ENCODE peak calls at places on chromosomes 5 and 9, in four cellular contexts. L is non-pigmented ciliary epithelial cell, Y is AG10803, M is T-cell. H is an unnamed sample.

GRCh38 chr9:83432104-83432627 is 106.0 kb downstream of the FRMD3 start:
- DNase-seq in L (no peak), Y (peak), M (no peak), H (peak)

GRCh38 chr5:74543162-74543995 is 97.1 kb downstream of the ENC1 start:
- DNase-seq in L (peak), Y (peak), M (no peak), H (peak)

GRCh38 chr9:73609381-73609780 is 457.7 kb downstream of the ANXA1 start:
- DNase-seq in L (no peak), Y (no peak), M (no peak), H (peak)

GRCh38 chr9:133147412-133148271 is 16.1 kb downstream of the GBGT1 start:
- DNase-seq in L (no peak), Y (peak), M (peak), H (peak)

GRCh38 chr9:20805766-20806165 is 121.7 kb downstream of the FOCAD start:
- DNase-seq in L (no peak), Y (no peak), M (no peak), H (no peak)

GRCh38 chr5:93886917-93887361 is 145.5 kb upstream of the POU5F2 start:
- DNase-seq in L (no peak), Y (no peak), M (no peak), H (peak)

GRCh38 chr5:26959290-26959689 is 79.1 kb downstream of the CDH9 start:
- DNase-seq in L (no peak), Y (no peak), M (no peak), H (no peak)

GRCh38 chr9:35517136-35517535 is 27.2 kb downstream of the RUSC2 start:
- DNase-seq in L (no peak), Y (peak), M (no peak), H (no peak)

GRCh38 chr9:74935008-74935407 is 17.7 kb downstream of the C9orf40 start:
- DNase-seq in L (no peak), Y (peak), M (no peak), H (peak)

GRCh38 chr5:157747766-157748700 is 4.5 kb downstream of the LSM11 start:
- DNase-seq in L (no peak), Y (no peak), M (no peak), H (no peak)

GRCh38 chr5:181159286-181160143 is 12.1 kb downstream of the OR2V2 start:
- DNase-seq in L (no peak), Y (peak), M (peak), H (peak)

GRCh38 chr5:135376961-135377621 is 21.9 kb downstream of the MACROH2A1 start:
- DNase-seq in L (no peak), Y (peak), M (no peak), H (no peak)

GRCh38 chr5:100667021-100667671 is 132.0 kb downstream of the FAM174A start:
- DNase-seq in L (no peak), Y (peak), M (no peak), H (peak)

GRCh38 chr5:41413067-41413466 is 97.3 kb downstream of the PLCXD3 start:
- DNase-seq in L (no peak), Y (peak), M (no peak), H (peak)

GRCh38 chr9:15403155-15403554 is 19.5 kb upstream of the SNAPC3 start:
- DNase-seq in L (no peak), Y (no peak), M (no peak), H (no peak)

GRCh38 chr9:35914307-35914807 is 5.1 kb downstream of the SPAAR start:
- DNase-seq in L (no peak), Y (peak), M (no peak), H (peak)

GRCh38 chr9:286091-286740 is 71.6 kb downstream of the DOCK8 start:
- DNase-seq in L (no peak), Y (no peak), M (no peak), H (no peak)

GRCh38 chr5:56170557-56170956 is 62.6 kb downstream of the ANKRD55 start:
- DNase-seq in L (no peak), Y (peak), M (no peak), H (peak)

GRCh38 chr9:87713278-87713989 is 12.5 kb upstream of the CTSL start:
- DNase-seq in L (peak), Y (peak), M (no peak), H (peak)

GRCh38 chr9:38311382-38312270 is 80.9 kb upstream of the ALDH1B1 start:
- DNase-seq in L (no peak), Y (no peak), M (no peak), H (no peak)

GRCh38 chr5:159734366-159734765 is 181.9 kb upstream of the ADRA1B start:
- DNase-seq in L (no peak), Y (no peak), M (no peak), H (no peak)

GRCh38 chr9:92887880-92888338 is 10.1 kb upstream of the ZNF484 start:
- DNase-seq in L (no peak), Y (no peak), M (peak), H (no peak)

GRCh38 chr5:123125953-123126352 is 36.9 kb downstream of the PRDM6 start:
- DNase-seq in L (peak), Y (peak), M (no peak), H (peak)

GRCh38 chr9:89391585-89391984 is 73.3 kb downstream of the SECISBP2 start:
- DNase-seq in L (no peak), Y (no peak), M (no peak), H (no peak)

GRCh38 chr9:93952784-93953491 is 2.2 kb downstream of the BARX1 start:
- DNase-seq in L (no peak), Y (no peak), M (no peak), H (no peak)

GRCh38 chr9:19946446-19947109 is 157.7 kb upstream of the SLC24A2 start:
- DNase-seq in L (no peak), Y (peak), M (no peak), H (peak)

GRCh38 chr5:112012112-112012511 is 255.1 kb upstream of the NREP start:
- DNase-seq in L (no peak), Y (peak), M (no peak), H (peak)

GRCh38 chr5:116371935-116372334 is 202.7 kb downstream of the SEMA6A start:
- DNase-seq in L (no peak), Y (no peak), M (no peak), H (no peak)

GRCh38 chr9:138098908-138099791 is 221.6 kb downstream of the CACNA1B start:
- DNase-seq in L (no peak), Y (no peak), M (no peak), H (no peak)

GRCh38 chr5:3185488-3185887 is 410.1 kb upstream of the IRX1 start:
- DNase-seq in L (no peak), Y (no peak), M (no peak), H (no peak)

GRCh38 chr9:33293782-33294181 is 3.5 kb downstream of the NFX1 start:
- DNase-seq in L (no peak), Y (no peak), M (no peak), H (no peak)

GRCh38 chr9:89594811-89595550 is 9.8 kb upstream of the GADD45G start:
- DNase-seq in L (no peak), Y (no peak), M (no peak), H (no peak)

GRCh38 chr9:108168451-108168850 is 678.9 kb upstream of the KLF4 start:
- DNase-seq in L (no peak), Y (peak), M (no peak), H (peak)

GRCh38 chr5:164073013-164073535 is 567.7 kb downstream of the MAT2B start:
- DNase-seq in L (no peak), Y (no peak), M (no peak), H (peak)

GRCh38 chr5:54621742-54622141 is 104.2 kb downstream of the SNX18 start:
- DNase-seq in L (no peak), Y (no peak), M (no peak), H (no peak)

GRCh38 chr5:98569288-98569687 is 204.2 kb upstream of the RGMB start:
- DNase-seq in L (no peak), Y (no peak), M (no peak), H (no peak)